ENCODE peak calls at places on chromosomes 5 and 9, in six cellular contexts. I is heart left ventricle, L is heart right ventricle, H is GM23338, Y is lower lobe of right lung, T is PC-9. W is an unnamed sample.

GRCh38 chr5:83564069-83564749 is 92.7 kb downstream of the VCAN start:
- DNase-seq in H (peak), L (no peak), T (peak), I (no peak), Y (no peak), W (no peak)

GRCh38 chr5:149853019-149853648 is 91.5 kb downstream of the PDE6A start:
- DNase-seq in Y (peak), H (peak), T (peak), I (peak), L (peak), W (peak)

GRCh38 chr5:64963278-64963677 is 194.5 kb downstream of the CWC27 start:
- DNase-seq in Y (no peak), L (no peak), T (no peak), H (no peak), I (no peak), W (no peak)

GRCh38 chr9:23779220-23779619 is 46.8 kb downstream of the ELAVL2 start:
- DNase-seq in T (no peak), Y (no peak), I (no peak), H (peak), L (no peak), W (no peak)

GRCh38 chr9:93133641-93134017 is 422 bp downstream of the NINJ1 start:
- DNase-seq in T (peak), L (peak), Y (peak), I (peak), H (peak), W (peak)

GRCh38 chr9:136047775-136048559 is 47.1 kb downstream of the NACC2 start:
- DNase-seq in Y (no peak), T (no peak), L (no peak), H (no peak), I (no peak), W (no peak)

GRCh38 chr5:149280124-149280523 is 8.5 kb downstream of the AFAP1L1 start:
- DNase-seq in L (no peak), I (no peak), Y (no peak), T (no peak), H (no peak), W (no peak)

GRCh38 chr9:128372784-128373183 is 1.6 kb downstream of the URM1 start:
- DNase-seq in I (no peak), Y (no peak), H (no peak), L (no peak), T (no peak), W (no peak)

GRCh38 chr9:95383198-95383673 is 65.7 kb upstream of the FANCC start:
- DNase-seq in T (peak), H (no peak), Y (no peak), I (no peak), L (no peak), W (no peak)

GRCh38 chr9:130054428-130054786 is 701 bp downstream of the GPR107 start:
- DNase-seq in L (no peak), H (no peak), I (no peak), T (no peak), Y (no peak), W (no peak)

GRCh38 chr9:130060296-130060695 is 6.6 kb downstream of the GPR107 start:
- DNase-seq in H (no peak), T (no peak), L (no peak), Y (no peak), I (no peak), W (no peak)

GRCh38 chr9:130054820-130055219 is 1.1 kb downstream of the GPR107 start:
- DNase-seq in Y (no peak), H (no peak), T (no peak), L (no peak), I (no peak), W (no peak)

GRCh38 chr9:130058887-130059286 is 5.2 kb downstream of the GPR107 start:
- DNase-seq in I (no peak), L (no peak), H (no peak), Y (no peak), T (no peak), W (no peak)

DNA sequence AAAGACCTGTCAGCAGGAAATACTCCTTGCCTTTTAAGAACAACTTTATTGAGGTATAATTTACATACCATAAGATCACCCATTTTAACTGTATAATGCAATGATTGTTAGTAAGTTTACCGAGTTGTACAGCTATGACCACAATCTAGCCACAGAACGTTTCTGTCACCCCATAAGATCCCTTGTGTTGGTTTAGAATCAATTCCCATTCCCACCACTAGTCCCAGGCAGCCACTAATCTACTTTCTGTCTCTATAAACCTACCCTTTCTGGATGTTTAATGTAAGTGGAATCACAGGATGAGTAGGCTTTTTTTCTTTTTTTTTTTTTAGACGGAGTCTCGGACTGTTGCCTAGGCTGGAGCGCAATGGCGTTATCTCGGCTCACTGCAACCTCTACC is 4.4 kb downstream of the GPR107 start:
- DNase-seq in L (no peak), Y (no peak), I (no peak), H (peak), T (no peak), W (no peak)
- TF ChIP-seq CTCF in L (no peak), Y (no peak), I (no peak), H (no peak), T (peak), W (no peak)

GRCh38 chr5:66829826-66830225 is 233.6 kb downstream of the MAST4 start:
- DNase-seq in I (no peak), L (no peak), T (peak), Y (no peak), H (peak), W (no peak)
- H3K4me3 ChIP-seq in I (peak), L (peak), T (no peak), Y (no peak), H (no peak), W (no peak)

GRCh38 chr5:160045004-160045403 is 36.1 kb downstream of the TTC1 start:
- DNase-seq in H (peak), T (no peak), I (no peak), Y (no peak), L (no peak), W (no peak)
- H3K27ac ChIP-seq in H (peak), T (no peak), I (no peak), Y (no peak), L (no peak), W (no peak)

DNA sequence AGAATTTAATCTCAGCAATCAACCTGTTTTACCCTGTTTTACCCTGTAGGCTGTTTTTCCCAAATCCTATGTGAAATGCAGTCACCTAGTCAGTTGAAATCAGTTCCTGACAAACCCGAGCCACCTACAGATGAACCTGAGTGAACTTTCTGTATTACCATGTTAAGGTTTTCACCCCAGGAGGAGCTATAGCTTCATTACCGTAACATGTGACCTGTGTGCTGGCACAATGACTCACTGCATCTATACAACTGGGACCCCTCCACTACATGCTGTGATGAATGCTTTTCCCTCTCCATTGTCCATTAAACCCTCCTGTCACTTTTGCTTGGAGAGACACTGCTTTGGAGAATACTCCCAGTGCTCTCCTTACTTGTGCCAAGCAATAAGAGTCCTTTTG is 1974.8 kb downstream of the EFNA5 start:
- DNase-seq in H (peak), Y (no peak), T (no peak), I (no peak), L (no peak), W (no peak)
- TF ChIP-seq CTCF in H (no peak), Y (no peak), T (no peak), I (no peak), L (no peak), W (no peak)

GRCh38 chr9:6645153-6646027 is at the start of gene GLDC:
- DNase-seq in Y (peak), I (peak), L (peak), T (no peak), H (peak), W (peak)
- H3K4me3 ChIP-seq in Y (peak), I (peak), L (peak), T (peak), H (peak), W (peak)

GRCh38 chr5:158387499-158387898 is 528.6 kb upstream of the CLINT1 start:
- DNase-seq in H (no peak), L (no peak), I (no peak), T (no peak), Y (no peak), W (no peak)
- H3K27ac ChIP-seq in H (no peak), L (no peak), I (no peak), T (no peak), Y (no peak), W (no peak)

DNA sequence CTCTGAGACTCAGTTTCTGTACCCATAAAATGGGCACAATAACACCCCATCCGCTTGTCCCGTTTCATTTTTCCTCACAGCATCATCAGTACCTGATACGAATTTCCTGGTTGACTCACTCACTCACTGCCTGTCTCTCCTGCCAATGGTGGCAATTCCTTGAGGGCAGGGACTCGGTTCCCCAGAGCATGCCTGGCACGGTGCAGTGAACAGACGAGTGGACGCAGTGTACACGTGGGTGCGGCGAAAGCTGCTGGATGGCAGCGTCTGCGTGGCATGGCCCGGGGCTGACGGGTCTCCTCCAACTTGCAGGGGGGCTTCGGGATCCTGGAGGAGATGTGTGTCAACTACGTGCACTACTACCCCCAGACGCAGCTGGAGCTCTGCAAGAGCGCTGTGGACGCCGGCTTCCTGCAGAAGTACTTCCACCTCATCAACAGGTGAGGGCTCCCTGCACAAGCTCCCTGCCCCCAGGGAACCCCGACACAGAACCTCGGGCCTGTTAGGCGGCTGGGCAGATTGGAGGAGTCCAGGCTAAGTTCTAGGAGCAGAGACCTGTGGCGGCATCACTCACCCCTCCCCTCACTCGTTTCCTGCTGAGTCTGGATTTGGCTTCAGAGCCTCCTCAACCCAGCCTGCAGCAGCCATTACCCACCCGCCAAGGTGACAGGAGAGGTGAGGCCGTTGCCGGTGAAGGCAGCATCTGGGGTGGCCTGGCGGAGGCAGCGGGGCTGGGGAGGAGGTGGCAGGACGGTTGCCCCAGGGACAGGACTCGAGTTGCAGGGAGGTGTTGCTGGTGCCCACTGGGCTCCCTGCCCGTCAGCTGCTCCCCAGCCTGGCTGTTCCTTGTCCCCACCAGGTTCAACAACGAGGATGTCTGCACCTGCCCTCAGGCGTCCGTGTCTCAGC is 20.3 kb downstream of the DBH start:
- DNase-seq in I (no peak), L (no peak), H (no peak), T (no peak), Y (no peak), W (no peak)
- TF ChIP-seq CTCF in I (no peak), L (no peak), H (peak), T (no peak), Y (no peak), W (no peak)

GRCh38 chr5:172110921-172111873 is 76.8 kb downstream of the STK10 start:
- DNase-seq in T (no peak), H (peak), I (no peak), Y (peak), L (no peak), W (no peak)
- H3K4me3 ChIP-seq in T (no peak), H (no peak), I (peak), Y (peak), L (peak), W (no peak)

GRCh38 chr9:4174781-4175180 is 125.1 kb downstream of the GLIS3 start:
- DNase-seq in H (no peak), T (no peak), Y (no peak), L (no peak), I (no peak), W (no peak)
- H3K27ac ChIP-seq in H (no peak), T (no peak), Y (peak), L (no peak), I (no peak), W (no peak)